ENCODE peak calls at places on chromosome 19, in seven cellular contexts. A is stimulated activated effector memory CD8-positive, alpha-beta T cell treated with anti-CD3 and anti-CD28 coated beads, Interleukin-12 subunit alpha, Interleukin-12 subunit beta, amount 100 ng/mL, for 72 hours; L is CD4-positive, alpha-beta T cell; V is naive B cell; R is activated naive CD8-positive, alpha-beta T cell treated with anti-CD3 and anti-CD28 coated beads, Interleukin-2, amount 10 ng/mL, durations not matched to agents 7 days and 5 days; U is HepG2; J is aorta. F is an unnamed sample.
A peak's percentile ranks its signal among the peaks of the same experiment; 100 is the strongest.

GRCh38 chr19:40762754-40763153 is 11.8 kb downstream of the SNRPA start:
- ATAC-seq in U (no peak), J (no peak), V (no peak), A (no peak), L (no peak), R (peak; percentile 52), F (no peak)

GRCh38 chr19:7214329-7215089 is 79.7 kb downstream of the INSR start:
- ATAC-seq in U (peak; percentile 88), A (no peak), L (no peak), V (no peak), J (no peak), R (no peak), F (no peak)

GRCh38 chr19:49475995-49476880 is 2.2 kb downstream of the FLT3LG start:
- ATAC-seq in J (peak; percentile 53), V (peak; percentile 17), U (peak; percentile 81), R (peak; percentile 46), L (peak; percentile 47), A (peak; percentile 75), F (peak; percentile 56)

GRCh38 chr19:33806434-33806881 is 9.8 kb downstream of the KCTD15 start:
- ATAC-seq in V (no peak), L (peak; percentile 29), R (no peak), A (no peak), U (no peak), J (no peak), F (no peak)

GRCh38 chr19:7679017-7679720 is 1.5 kb upstream of the TRAPPC5 start:
- ATAC-seq in L (peak; percentile 79), R (peak; percentile 50), J (no peak), V (peak; percentile 77), U (no peak), A (peak; percentile 82), F (peak; percentile 76)

GRCh38 chr19:18049390-18049789 is 37.3 kb downstream of the IL12RB1 start:
- ATAC-seq in A (no peak), L (no peak), R (no peak), J (peak; percentile 92), U (no peak), V (no peak), F (no peak)

GRCh38 chr19:40332669-40333068 is 15.5 kb downstream of the C19orf47 start:
- ATAC-seq in R (no peak), L (no peak), J (no peak), V (no peak), U (no peak), A (no peak), F (no peak)

GRCh38 chr19:49387936-49388372 is at the start of gene KASH5:
- ATAC-seq in U (no peak), R (peak; percentile 55), A (peak; percentile 45), L (peak; percentile 81), J (peak; percentile 77), V (peak; percentile 63), F (peak; percentile 55)

GRCh38 chr19:1168877-1169791 is 4.9 kb downstream of the SBNO2 start:
- ATAC-seq in J (no peak), A (peak; percentile 31), R (no peak), V (no peak), L (no peak), U (peak; percentile 49), F (no peak)

GRCh38 chr19:47521473-47522180 is 6.8 kb upstream of the NAPA start:
- ATAC-seq in U (peak; percentile 76), J (no peak), L (no peak), R (peak; percentile 10), A (no peak), V (no peak), F (no peak)

GRCh38 chr19:7705387-7706187 is 3.7 kb upstream of the FCER2 start:
- ATAC-seq in V (peak; percentile 73), J (no peak), A (peak; percentile 91), R (peak; percentile 88), U (no peak), L (peak; percentile 95), F (peak; percentile 96)

GRCh38 chr19:54418030-54418929 is 3.0 kb downstream of the TTYH1 start:
- ATAC-seq in J (no peak), U (peak; percentile 18), L (peak; percentile 24), R (peak; percentile 87), V (peak; percentile 24), A (peak; percentile 62), F (peak; percentile 37)

GRCh38 chr19:4717191-4717965 is 6.3 kb downstream of the DPP9 start:
- ATAC-seq in L (no peak), A (no peak), J (no peak), R (no peak), U (peak; percentile 45), V (no peak), F (no peak)

GRCh38 chr19:919157-920050 is 2.3 kb downstream of the KISS1R start:
- ATAC-seq in U (no peak), A (peak; percentile 57), R (peak; percentile 27), L (peak; percentile 52), J (no peak), V (peak; percentile 34), F (peak; percentile 11)

GRCh38 chr19:11191273-11191755 is 6.0 kb downstream of the KANK2 start:
- ATAC-seq in U (peak; percentile 44), J (peak; percentile 63), L (no peak), V (no peak), R (no peak), A (peak; percentile 45), F (no peak)